ENCODE peak calls at places on chromosomes 12 and 14, in seven cellular contexts. V, R, G, A, U, Q and J are unnamed samples.
A peak's percentile ranks its signal among the peaks of the same experiment; 100 is the strongest.

GRCh38 chr14:85471156-85471555 is 58.8 kb upstream of the FLRT2 start:
- DNase-seq in V (no peak), R (peak; percentile 74), G (peak; percentile 76), A (no peak), U (no peak), Q (peak; percentile 51), J (no peak)

GRCh38 chr12:102543931-102544485 is 63.6 kb upstream of the IGF1 start:
- DNase-seq in V (no peak), R (no peak), G (no peak), A (no peak), U (no peak), Q (no peak), J (no peak)

GRCh38 chr12:93795352-93795751 is 118.2 kb downstream of the CRADD start:
- DNase-seq in V (no peak), R (no peak), G (no peak), A (no peak), U (no peak), Q (no peak), J (no peak)

GRCh38 chr12:57127101-57127709 is 1.1 kb upstream of the LRP1 start:
- DNase-seq in V (no peak), R (no peak), G (no peak), A (peak; percentile 84), U (peak; percentile 93), Q (peak; percentile 47), J (peak; percentile 68)

GRCh38 chr12:124720687-124721500 is 142.8 kb downstream of the SCARB1 start:
- DNase-seq in V (no peak), R (peak; percentile 85), G (peak; percentile 36), A (peak; percentile 68), U (no peak), Q (peak; percentile 75), J (no peak)

GRCh38 chr12:26499979-26500640 is 304.7 kb downstream of the SSPN start:
- DNase-seq in V (no peak), R (no peak), G (no peak), A (no peak), U (no peak), Q (peak; percentile 26), J (no peak)

GRCh38 chr12:91974541-91974940 is 171.1 kb downstream of the BTG1 start:
- DNase-seq in V (no peak), R (no peak), G (peak; percentile 64), A (no peak), U (no peak), Q (no peak), J (no peak)

GRCh38 chr14:22520235-22520634 is 68.8 kb downstream of the DAD1 start:
- DNase-seq in V (no peak), R (peak; percentile 84), G (peak; percentile 66), A (no peak), U (no peak), Q (peak; percentile 66), J (no peak)

GRCh38 chr12:131271724-131272123 is 318.0 kb downstream of the ADGRD1 start:
- DNase-seq in V (no peak), R (no peak), G (no peak), A (no peak), U (no peak), Q (no peak), J (no peak)

GRCh38 chr12:116441292-116441691 is 117.9 kb upstream of the MAP1LC3B2 start:
- DNase-seq in V (no peak), R (no peak), G (peak; percentile 82), A (no peak), U (no peak), Q (no peak), J (no peak)

GRCh38 chr14:55340482-55340881 is 69.3 kb downstream of the FBXO34 start:
- DNase-seq in V (no peak), R (no peak), G (no peak), A (no peak), U (no peak), Q (no peak), J (no peak)

GRCh38 chr12:96780330-96780729 is 126.7 kb upstream of the NEDD1 start:
- DNase-seq in V (no peak), R (no peak), G (no peak), A (no peak), U (no peak), Q (no peak), J (no peak)

GRCh38 chr12:90124289-90124688 is 415.7 kb upstream of the ATP2B1 start:
- DNase-seq in V (no peak), R (no peak), G (no peak), A (no peak), U (no peak), Q (peak; percentile 11), J (no peak)

GRCh38 chr12:119624971-119625370 is 31.4 kb downstream of the TMEM233 start:
- DNase-seq in V (no peak), R (peak; percentile 53), G (no peak), A (no peak), U (no peak), Q (no peak), J (no peak)

GRCh38 chr12:62637679-62638078 is 171.1 kb downstream of the MON2 start:
- DNase-seq in V (no peak), R (no peak), G (no peak), A (no peak), U (no peak), Q (no peak), J (peak; percentile 65)

GRCh38 chr12:93908846-93909592 is 231.8 kb downstream of the CRADD start:
- DNase-seq in V (no peak), R (peak; percentile 77), G (peak; percentile 16), A (no peak), U (peak; percentile 81), Q (peak; percentile 37), J (no peak)

GRCh38 chr14:55114720-55115119 is 14.3 kb upstream of the LGALS3 start:
- DNase-seq in V (no peak), R (no peak), G (no peak), A (no peak), U (no peak), Q (no peak), J (no peak)

GRCh38 chr14:64364907-64365306 is 23.2 kb upstream of the MTHFD1 start:
- DNase-seq in V (no peak), R (peak; percentile 39), G (peak; percentile 32), A (no peak), U (no peak), Q (no peak), J (no peak)

GRCh38 chr12:110253176-110253575 is 27.9 kb upstream of the ATP2A2 start:
- DNase-seq in V (no peak), R (peak; percentile 51), G (peak; percentile 69), A (peak; percentile 70), U (peak; percentile 64), Q (no peak), J (no peak)